ENCODE peak calls at places on chromosome 1, in five cellular contexts. A, P, C, N and B are unnamed samples.

GRCh38 chr1:242784807-242785206 is 260.3 kb upstream of the PLD5 start:
- DNase-seq in P (peak), A (peak), C (no peak), N (no peak), B (no peak)

GRCh38 chr1:243977104-243977503 is 74.0 kb upstream of the ZBTB18 start:
- DNase-seq in N (no peak), C (no peak), A (peak), P (no peak), B (no peak)

GRCh38 chr1:155309423-155310021 is 856 bp downstream of the FDPS start:
- DNase-seq in N (no peak), C (peak), A (no peak), P (no peak), B (peak)

GRCh38 chr1:225770586-225771248 is 6.9 kb upstream of the SRP9 start:
- DNase-seq in N (no peak), A (no peak), P (no peak), C (no peak), B (no peak)

GRCh38 chr1:10132316-10132715 is 78.1 kb upstream of the KIF1B start:
- DNase-seq in C (no peak), A (no peak), P (no peak), N (no peak), B (no peak)

GRCh38 chr1:174160109-174160473 is 771 bp downstream of the RABGAP1L start:
- DNase-seq in P (peak), N (peak), A (peak), C (peak), B (no peak)

GRCh38 chr1:35675773-35676172 is 34.4 kb upstream of the PSMB2 start:
- DNase-seq in C (no peak), N (no peak), A (peak), P (no peak), B (no peak)

GRCh38 chr1:203338335-203339036 is 12.4 kb downstream of the FMOD start:
- DNase-seq in N (no peak), C (peak), P (peak), A (peak), B (peak)

GRCh38 chr1:162678439-162678838 is 46.2 kb downstream of the DDR2 start:
- DNase-seq in P (peak), A (peak), N (no peak), C (no peak), B (no peak)

GRCh38 chr1:97050501-97050900 is 328.9 kb downstream of the PTBP2 start:
- DNase-seq in A (peak), C (peak), N (no peak), P (peak), B (no peak)

GRCh38 chr1:114353233-114353632 is 157.8 kb downstream of the TRIM33 start:
- DNase-seq in C (no peak), N (no peak), A (peak), P (peak), B (no peak)

GRCh38 chr1:229874609-229875008 is 192.4 kb upstream of the GALNT2 start:
- DNase-seq in P (peak), N (no peak), A (no peak), C (no peak), B (no peak)

GRCh38 chr1:235997916-235998315 is 67.0 kb downstream of the NID1 start:
- DNase-seq in N (no peak), C (no peak), P (no peak), A (no peak), B (no peak)

GRCh38 chr1:231630558-231631205 is 4.1 kb downstream of the DISC1 start:
- DNase-seq in P (no peak), C (no peak), A (no peak), N (no peak), B (no peak)

GRCh38 chr1:57327946-57328345 is 95.9 kb downstream of the DAB1 start:
- DNase-seq in P (no peak), A (no peak), N (no peak), C (no peak), B (no peak)

GRCh38 chr1:173191011-173191410 is 16.1 kb downstream of the TNFSF4 start:
- DNase-seq in N (no peak), P (peak), C (no peak), A (no peak), B (no peak)

GRCh38 chr1:47725732-47726495 is 271.3 kb downstream of the TRABD2B start:
- DNase-seq in P (peak), A (peak), C (peak), N (no peak), B (peak)

GRCh38 chr1:37763791-37764741 is 854 bp downstream of the EPHA10 start:
- DNase-seq in P (no peak), C (peak), N (no peak), A (peak), B (no peak)

GRCh38 chr1:98325646-98326441 is 335.7 kb upstream of the SNX7 start:
- DNase-seq in A (peak), P (peak), C (no peak), N (no peak), B (no peak)

GRCh38 chr1:168609133-168609715 is 32.8 kb downstream of the XCL1 start:
- DNase-seq in A (peak), C (no peak), P (peak), N (no peak), B (no peak)

GRCh38 chr1:151611832-151612505 is at the start of gene SNX27:
- DNase-seq in C (peak), A (peak), N (peak), P (peak), B (peak)

GRCh38 chr1:116869611-116870010 is 40.1 kb upstream of the PTGFRN start:
- DNase-seq in C (no peak), A (no peak), P (no peak), N (no peak), B (no peak)

GRCh38 chr1:156571261-156571958 is 955 bp downstream of the IQGAP3 start:
- DNase-seq in N (no peak), C (no peak), A (peak), P (peak), B (no peak)